ENCODE peak calls at places on chromosomes 1 and 21, in ten cellular contexts. T is PC-3, U is GM23248, K is fibroblast of lung, Q is hepatocyte, I is neural progenitor cell, O is H9, F is IMR-90, M is Karpas-422, D is endothelial cell of umbilical vein. W is an unnamed sample. For H4K20me1, the result is how much of the 10 kb centered on the place peaks cover.

GRCh38 chr21:46168659-46169386 is 13.4 kb upstream of the FTCD start:
- DNase-seq in T (no peak), U (no peak), K (no peak), Q (no peak), I (no peak), O (no peak), F (no peak), M (peak), D (no peak), W (no peak)

GRCh38 chr1:241640867-241641542 is 836 bp upstream of the CHML start:
- DNase-seq in T (peak), U (no peak), K (no peak), Q (peak), I (no peak), O (no peak), F (no peak), M (peak), D (no peak), W (no peak)

GRCh38 chr1:245458761-245459174 is 304.0 kb downstream of the KIF26B start:
- DNase-seq in T (no peak), U (peak), K (no peak), Q (no peak), I (no peak), O (no peak), F (peak), M (peak), D (no peak), W (no peak)

GRCh38 chr21:37790905-37791304 is 125.4 kb downstream of the KCNJ6 start:
- DNase-seq in T (no peak), U (no peak), K (no peak), Q (no peak), I (no peak), O (no peak), F (no peak), M (no peak), D (no peak), W (no peak)

GRCh38 chr1:181485276-181486097 is 2.2 kb downstream of the CACNA1E start:
- DNase-seq in T (no peak), U (peak), K (no peak), Q (peak), I (peak), O (peak), F (no peak), M (no peak), D (no peak), W (no peak)

GRCh38 chr1:3670823-3671251 is 18.5 kb downstream of the TP73 start:
- DNase-seq in T (no peak), U (no peak), K (no peak), Q (no peak), I (no peak), O (no peak), F (no peak), M (no peak), D (no peak), W (no peak)

GRCh38 chr1:160078392-160079195 is 2.7 kb upstream of the KCNJ9 start:
- DNase-seq in T (peak), U (peak), K (peak), Q (peak), I (peak), O (peak), F (no peak), M (peak), D (peak), W (no peak)

GRCh38 chr1:89022167-89022959 is at the start of gene GBP3:
- DNase-seq in T (peak), U (peak), K (peak), Q (peak), I (no peak), O (no peak), F (peak), M (peak), D (peak), W (peak)

DNA sequence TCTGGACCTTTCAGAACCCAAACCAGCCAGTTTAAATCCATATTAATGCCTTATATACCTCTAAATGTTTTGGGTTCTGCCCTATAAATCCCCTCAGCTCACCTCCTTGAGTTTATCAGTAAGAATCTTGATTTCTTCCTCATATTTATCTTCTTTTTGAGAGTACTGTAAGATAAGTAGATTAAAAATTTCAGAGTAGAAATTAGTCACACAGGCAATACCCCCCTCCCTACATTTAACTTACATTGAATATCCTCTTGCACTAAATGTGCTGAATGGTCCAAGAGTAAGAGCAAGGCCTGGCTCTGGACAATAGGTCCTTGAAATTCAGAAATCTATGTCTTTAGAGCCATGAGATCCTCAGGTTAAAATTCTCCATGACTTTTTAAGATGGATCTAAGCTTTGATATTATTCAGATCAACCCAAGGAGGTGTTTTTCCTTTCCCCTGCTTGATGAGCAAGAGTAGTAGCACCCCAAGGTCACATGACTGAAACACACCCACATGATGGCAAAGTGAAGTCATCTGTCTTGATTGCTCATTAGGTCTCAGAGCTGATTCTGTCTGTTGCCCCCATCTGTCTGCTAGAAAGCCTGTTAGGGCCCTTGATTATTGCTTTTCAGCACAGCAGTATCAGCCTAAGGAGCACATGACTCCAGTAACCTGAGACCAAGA is 15.8 kb upstream of the NUP210L start:
- DNase-seq in T (no peak), U (peak), K (no peak), Q (no peak), I (no peak), O (no peak), F (no peak), M (no peak), D (no peak), W (no peak)
- H4K20me1 ChIP-seq in T (under half), U (under half), K (under half), Q (under half), I (under half), O (under half), F (half or more), M (under half), D (under half), W (under half)

GRCh38 chr1:67711150-67711849 is 26.3 kb downstream of the GADD45A start:
- DNase-seq in T (no peak), U (no peak), K (no peak), Q (no peak), I (no peak), O (no peak), F (no peak), M (no peak), D (no peak), W (no peak)

GRCh38 chr1:67711850-67712202 is 26.8 kb downstream of the GADD45A start:
- DNase-seq in T (no peak), U (no peak), K (no peak), Q (no peak), I (no peak), O (no peak), F (no peak), M (no peak), D (peak), W (no peak)

GRCh38 chr1:67713071-67713806 is 28.2 kb downstream of the GADD45A start:
- DNase-seq in T (peak), U (peak), K (peak), Q (peak), I (no peak), O (no peak), F (peak), M (no peak), D (peak), W (no peak)

GRCh38 chr1:67708606-67709005 is 23.6 kb downstream of the GADD45A start:
- DNase-seq in T (peak), U (no peak), K (no peak), Q (no peak), I (no peak), O (no peak), F (no peak), M (no peak), D (no peak), W (no peak)

GRCh38 chr1:67710417-67710816 is 25.4 kb downstream of the GADD45A start:
- DNase-seq in T (peak), U (peak), K (peak), Q (no peak), I (no peak), O (no peak), F (peak), M (no peak), D (peak), W (no peak)
- H3K27ac ChIP-seq in T (peak), U (peak), K (peak), Q (no peak), I (no peak), O (no peak), F (peak), M (no peak), D (peak), W (peak)

GRCh38 chr1:119720866-119721440 is 9.2 kb downstream of the PHGDH start:
- DNase-seq in T (no peak), U (peak), K (no peak), Q (no peak), I (no peak), O (no peak), F (no peak), M (no peak), D (no peak), W (no peak)
- H4K20me1 ChIP-seq in T (under half), U (under half), K (under half), Q (under half), I (half or more), O (under half), F (half or more), M (under half), D (under half), W (under half)

GRCh38 chr1:236041899-236042618 is 22.8 kb downstream of the NID1 start:
- DNase-seq in T (no peak), U (no peak), K (no peak), Q (no peak), I (no peak), O (no peak), F (no peak), M (no peak), D (no peak), W (no peak)

GRCh38 chr1:236038034-236038433 is 26.9 kb downstream of the NID1 start:
- DNase-seq in T (no peak), U (no peak), K (no peak), Q (no peak), I (no peak), O (no peak), F (no peak), M (no peak), D (no peak), W (no peak)

GRCh38 chr1:236035681-236036101 is 29.2 kb downstream of the NID1 start:
- DNase-seq in T (no peak), U (peak), K (peak), Q (no peak), I (no peak), O (no peak), F (peak), M (no peak), D (no peak), W (no peak)

GRCh38 chr1:236044346-236044745 is 20.5 kb downstream of the NID1 start:
- DNase-seq in T (no peak), U (no peak), K (no peak), Q (no peak), I (no peak), O (no peak), F (no peak), M (no peak), D (no peak), W (no peak)

DNA sequence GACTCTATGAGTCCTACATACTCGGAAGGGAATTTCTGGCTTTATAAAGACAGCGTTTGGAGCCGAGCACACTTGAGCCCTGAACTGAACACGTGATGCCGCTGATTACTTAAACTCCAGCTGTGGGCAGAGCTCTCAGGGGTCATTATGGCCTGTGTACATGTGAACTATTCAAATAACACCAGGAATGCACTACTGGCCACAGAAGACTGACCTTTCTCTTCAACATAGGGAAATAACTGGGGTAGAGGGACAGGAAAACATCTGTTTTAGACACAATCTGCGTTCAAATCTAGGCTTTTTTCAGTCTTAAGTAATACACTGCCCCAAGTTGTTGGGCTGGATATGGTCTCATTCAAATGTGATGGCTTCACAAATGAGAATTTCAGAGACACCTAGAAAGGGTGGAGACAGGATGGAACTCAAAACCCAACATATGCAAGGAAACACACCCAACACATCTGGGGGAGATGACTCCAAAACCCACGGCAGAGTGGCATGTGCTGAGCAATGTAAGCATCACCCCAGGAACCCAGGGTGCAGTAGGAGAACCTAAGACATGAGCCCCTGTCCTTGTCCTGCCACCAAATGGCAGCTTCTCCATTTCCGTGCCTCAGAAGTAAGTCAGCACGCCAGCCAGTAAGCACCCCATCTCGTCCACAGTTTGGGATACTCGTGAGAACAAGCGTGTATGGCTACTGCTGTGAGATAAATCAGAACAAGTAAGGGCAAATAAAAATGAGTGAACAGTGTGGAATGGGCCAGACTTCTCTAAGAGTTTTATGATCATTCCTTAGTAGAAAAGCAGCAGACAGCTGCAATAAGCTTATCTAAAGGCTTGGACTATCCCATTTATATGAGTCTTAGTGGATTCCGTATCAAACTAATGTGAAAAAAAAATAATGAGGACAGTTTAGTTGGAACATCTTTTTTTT is 24.9 kb downstream of the NID1 start:
- DNase-seq in T (no peak), U (no peak), K (peak), Q (peak), I (no peak), O (no peak), F (peak), M (no peak), D (no peak), W (no peak)
- H3K27ac ChIP-seq in T (no peak), U (no peak), K (peak), Q (peak), I (no peak), O (no peak), F (peak), M (no peak), D (no peak), W (no peak)

GRCh38 chr1:222084048-222084447 is 342.2 kb upstream of the DUSP10 start:
- DNase-seq in T (no peak), U (no peak), K (peak), Q (no peak), I (no peak), O (no peak), F (no peak), M (no peak), D (no peak), W (no peak)
- H4K20me1 ChIP-seq in T (under half), U (under half), K (under half), Q (under half), I (under half), O (under half), F (under half), M (under half), D (under half), W (under half)

W was measured in keratinocyte.